ENCODE peak calls at places on chromosomes 11 and 22, in four cellular contexts. W is K562, J is endothelial cell of umbilical vein, B is GM12878. K is an unnamed sample.

GRCh38 chr11:130416537-130416896 is 11.9 kb downstream of the ADAMTS8 start:
- DNase-seq in W (no peak), J (no peak), B (no peak), K (no peak)

GRCh38 chr11:87355614-87356013 is 317.9 kb downstream of the TMEM135 start:
- DNase-seq in W (no peak), J (no peak), B (no peak), K (no peak)

GRCh38 chr11:113528982-113529381 is 53.8 kb upstream of the DRD2 start:
- DNase-seq in W (no peak), J (no peak), B (no peak), K (no peak)

GRCh38 chr11:67060111-67060522 is 3.5 kb downstream of the RHOD start:
- DNase-seq in W (no peak), J (no peak), B (no peak), K (peak; percentile 36)

GRCh38 chr11:115541518-115541917 is 37.3 kb upstream of the CADM1 start:
- DNase-seq in W (no peak), J (no peak), B (no peak), K (no peak)

GRCh38 chr11:17921620-17922473 is 91.0 kb downstream of the SERGEF start:
- DNase-seq in W (peak; percentile 25), J (no peak), B (no peak), K (peak; percentile 36)

GRCh38 chr22:50481440-50482106 is at the start of gene ADM2:
- DNase-seq in W (peak; percentile 46), J (no peak), B (no peak), K (no peak)

GRCh38 chr11:117188620-117189081 is 10.1 kb downstream of the SIDT2 start:
- DNase-seq in W (no peak), J (no peak), B (no peak), K (no peak)

GRCh38 chr22:25495286-25495685 is 69.2 kb upstream of the GRK3 start:
- DNase-seq in W (no peak), J (no peak), B (no peak), K (peak; percentile 32)

GRCh38 chr11:4891996-4892640 is 10.4 kb downstream of the OR51T1 start:
- DNase-seq in W (peak; percentile 38), J (no peak), B (no peak), K (peak; percentile 93)

GRCh38 chr11:1847941-1848639 is 4.8 kb upstream of the LSP1 start:
- DNase-seq in W (no peak), J (no peak), B (no peak), K (no peak)

GRCh38 chr11:19705936-19706335 is 6.7 kb upstream of the NAV2 start:
- DNase-seq in W (no peak), J (peak; percentile 75), B (no peak), K (peak; percentile 22)

GRCh38 chr11:23206736-23207336 is 346.6 kb upstream of the CCDC179 start:
- DNase-seq in W (no peak), J (peak; percentile 64), B (no peak), K (peak; percentile 44)

GRCh38 chr11:66617148-66617814 is 851 bp downstream of the RBM14 start:
- DNase-seq in W (no peak), J (no peak), B (no peak), K (no peak)

GRCh38 chr22:32917577-32918375 is 116.3 kb downstream of the TIMP3 start:
- DNase-seq in W (no peak), J (no peak), B (no peak), K (no peak)

GRCh38 chr11:12090061-12090572 is 20.3 kb upstream of the MICAL2 start:
- DNase-seq in W (peak; percentile 52), J (peak; percentile 76), B (no peak), K (peak; percentile 61)

GRCh38 chr11:17561111-17561415 is 14.0 kb downstream of the OTOG start:
- DNase-seq in W (no peak), J (no peak), B (no peak), K (no peak)

GRCh38 chr11:62077136-62077535 is 46.7 kb upstream of the INCENP start:
- DNase-seq in W (no peak), J (no peak), B (no peak), K (peak; percentile 30)

GRCh38 chr11:2092464-2092910 is 46.7 kb downstream of the IGF2 start:
- DNase-seq in W (no peak), J (no peak), B (no peak), K (no peak)

GRCh38 chr22:48248901-48249455 is 1486.5 kb downstream of the TBC1D22A start:
- DNase-seq in W (no peak), J (no peak), B (no peak), K (no peak)

GRCh38 chr11:36196476-36197099 is 92.6 kb downstream of the COMMD9 start:
- DNase-seq in W (no peak), J (no peak), B (no peak), K (peak; percentile 7)

DNA sequence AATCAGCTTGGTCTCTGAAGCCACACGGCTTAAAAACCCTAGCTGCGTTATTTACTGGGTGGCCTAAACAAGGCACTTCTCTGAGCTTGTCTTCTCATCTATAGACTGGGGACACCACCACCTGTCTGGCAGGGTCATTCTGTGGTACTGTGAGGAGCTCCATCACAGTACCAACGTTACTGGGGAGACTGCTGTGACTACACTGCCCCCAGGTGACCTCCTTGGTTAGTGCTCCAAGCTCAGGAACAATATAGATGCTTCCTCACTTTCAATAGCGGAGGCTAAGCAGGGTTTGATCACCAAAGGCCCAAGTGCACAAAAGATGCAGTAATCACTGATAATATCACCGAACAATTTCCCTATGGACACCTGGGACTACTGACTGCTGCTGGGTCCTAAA is 18.9 kb downstream of the PRPF19 start:
- DNase-seq in W (peak; percentile 74), J (peak; percentile 56), B (no peak), K (peak; percentile 61)
- TF ChIP-seq FOS in W (no peak), J (no peak), B (no peak), K (no peak)

DNA sequence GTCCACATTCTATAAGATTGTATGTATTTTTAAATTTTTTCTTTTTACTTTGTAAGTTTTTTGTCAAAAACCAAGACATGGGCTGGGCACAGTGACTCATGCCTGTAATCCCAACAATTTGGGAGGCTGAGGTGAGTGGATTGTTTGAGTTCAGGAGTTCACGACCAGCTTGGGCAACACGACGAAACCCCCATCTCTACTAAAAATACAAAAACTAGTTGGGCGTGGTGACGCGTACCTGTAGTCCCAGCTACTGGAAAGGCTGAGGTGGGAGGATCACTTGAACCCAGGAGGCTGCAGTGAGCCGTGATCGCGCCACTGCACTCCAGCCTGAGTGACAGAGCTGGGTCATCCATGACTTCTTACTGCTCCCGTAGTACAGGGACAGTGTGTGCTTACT is 84.8 kb upstream of the PRDM11 start:
- DNase-seq in W (no peak), J (no peak), B (no peak), K (no peak)
- TF ChIP-seq FOS in W (no peak), J (no peak), B (no peak), K (no peak)

DNA sequence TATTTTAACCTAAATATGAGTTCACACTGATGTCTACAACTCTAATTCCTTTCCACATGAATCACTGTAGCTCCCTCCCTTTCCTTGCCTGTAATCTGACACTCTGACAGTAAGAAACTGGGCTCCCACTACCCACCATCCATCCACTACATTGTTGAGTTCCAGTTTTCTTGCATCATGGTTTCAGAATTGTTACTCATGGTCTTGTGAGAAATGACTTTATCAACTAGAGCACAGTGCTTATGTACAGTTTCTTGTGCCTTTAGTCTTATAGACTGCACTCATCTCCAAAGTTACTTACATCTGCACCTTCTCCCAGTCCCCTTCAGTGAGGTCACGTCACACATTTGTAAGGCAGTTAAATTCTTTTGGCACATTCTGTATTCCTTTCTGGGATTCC is 78.6 kb downstream of the RTL6 start:
- DNase-seq in W (no peak), J (no peak), B (no peak), K (peak; percentile 40)
- TF ChIP-seq FOS in W (no peak), J (no peak), B (no peak), K (no peak)

GRCh38 chr11:90220391-90220790 is 2.5 kb downstream of the CHORDC1 start:
- DNase-seq in W (no peak), J (peak; percentile 36), B (no peak), K (peak; percentile 72)
- TF ChIP-seq FOS in W (no peak), J (peak; percentile 35), B (no peak), K (no peak)